ENCODE peak calls at places on chromosomes 13 and 19, in eight cellular contexts. Z, D, T, B, G, R, K and A are unnamed samples.

GRCh38 chr19:14127176-14127575 is 9.2 kb downstream of the ASF1B start:
- DNase-seq in K (no peak), Z (no peak), G (no peak), B (no peak), R (no peak), D (no peak), T (no peak), A (no peak)

GRCh38 chr13:109782823-109783411 is 3.5 kb downstream of the IRS2 start:
- DNase-seq in Z (no peak), R (no peak), D (no peak), T (no peak), K (no peak), G (no peak), B (no peak), A (no peak)

GRCh38 chr19:16571283-16571682 is 932 bp downstream of the SLC35E1 start:
- DNase-seq in R (peak; percentile 56), T (peak; percentile 48), K (no peak), D (no peak), B (no peak), Z (peak; percentile 47), G (no peak), A (no peak)

GRCh38 chr19:34067861-34068271 is 104.4 kb upstream of the LSM14A start:
- DNase-seq in K (no peak), R (peak; percentile 23), D (no peak), B (no peak), T (peak; percentile 9), Z (no peak), G (peak; percentile 11), A (no peak)

GRCh38 chr19:8361921-8362793 is 1.8 kb upstream of the ANGPTL4 start:
- DNase-seq in T (peak; percentile 99), G (peak; percentile 98), K (peak; percentile 83), Z (no peak), D (no peak), R (peak; percentile 96), B (no peak), A (peak; percentile 99)

GRCh38 chr19:1855828-1856255 is 7.5 kb downstream of the KLF16 start:
- DNase-seq in Z (no peak), B (peak; percentile 65), D (no peak), T (no peak), G (no peak), R (no peak), K (no peak), A (no peak)

GRCh38 chr13:57612568-57612967 is 19.0 kb upstream of the PCDH17 start:
- DNase-seq in B (no peak), T (no peak), G (no peak), K (no peak), R (no peak), Z (no peak), D (no peak), A (no peak)

GRCh38 chr19:47035127-47035494 is 13.3 kb downstream of the TMEM160 start:
- DNase-seq in G (no peak), Z (no peak), K (no peak), R (peak; percentile 19), D (peak; percentile 59), T (no peak), B (peak; percentile 82), A (no peak)

GRCh38 chr13:38990693-38991092 is at the start of gene STOML3:
- DNase-seq in R (no peak), T (peak; percentile 10), K (no peak), B (no peak), D (peak; percentile 57), Z (no peak), G (no peak), A (no peak)

GRCh38 chr19:1221904-1222255 is 15.9 kb downstream of the CBARP start:
- DNase-seq in G (no peak), R (no peak), B (no peak), Z (no peak), D (no peak), K (no peak), T (no peak), A (no peak)

GRCh38 chr19:3362217-3362907 is 4.0 kb upstream of the NFIC start:
- DNase-seq in Z (no peak), B (no peak), T (no peak), G (no peak), K (no peak), D (no peak), R (no peak), A (no peak)

GRCh38 chr13:32010137-32010536 is 21.4 kb upstream of the FRY start:
- DNase-seq in R (peak; percentile 20), D (no peak), Z (no peak), K (no peak), B (no peak), T (peak; percentile 33), G (peak; percentile 25), A (no peak)

GRCh38 chr13:98885605-98886004 is 92.3 kb downstream of the DOCK9 start:
- DNase-seq in B (no peak), K (no peak), Z (no peak), R (no peak), D (no peak), T (no peak), G (no peak), A (no peak)

GRCh38 chr13:44050450-44051063 is 170.9 kb downstream of the LACC1 start:
- DNase-seq in G (peak; percentile 42), D (no peak), T (peak; percentile 66), R (no peak), K (no peak), Z (no peak), B (no peak), A (peak; percentile 51)

GRCh38 chr19:2391118-2391725 is 31.2 kb downstream of the TMPRSS9 start:
- DNase-seq in K (peak; percentile 65), T (peak; percentile 87), B (peak; percentile 60), R (peak; percentile 61), Z (peak; percentile 51), G (peak; percentile 58), D (peak; percentile 68), A (peak; percentile 69)

GRCh38 chr13:36086117-36086516 is 45.1 kb downstream of the DCLK1 start:
- DNase-seq in K (no peak), R (no peak), T (no peak), B (peak; percentile 73), G (no peak), Z (no peak), D (peak; percentile 51), A (no peak)

GRCh38 chr19:14550201-14550754 is 20.9 kb downstream of the TECR start:
- DNase-seq in K (no peak), G (no peak), D (no peak), B (no peak), T (no peak), R (peak; percentile 44), Z (no peak), A (peak; percentile 72)

GRCh38 chr19:41977916-41978315 is 16.1 kb downstream of the ATP1A3 start:
- DNase-seq in B (no peak), R (no peak), D (no peak), Z (no peak), G (no peak), T (no peak), K (no peak), A (no peak)

GRCh38 chr19:13072206-13072898 is 30.3 kb downstream of the LYL1 start:
- DNase-seq in Z (no peak), K (no peak), D (no peak), G (no peak), T (no peak), R (no peak), B (no peak), A (no peak)

DNA sequence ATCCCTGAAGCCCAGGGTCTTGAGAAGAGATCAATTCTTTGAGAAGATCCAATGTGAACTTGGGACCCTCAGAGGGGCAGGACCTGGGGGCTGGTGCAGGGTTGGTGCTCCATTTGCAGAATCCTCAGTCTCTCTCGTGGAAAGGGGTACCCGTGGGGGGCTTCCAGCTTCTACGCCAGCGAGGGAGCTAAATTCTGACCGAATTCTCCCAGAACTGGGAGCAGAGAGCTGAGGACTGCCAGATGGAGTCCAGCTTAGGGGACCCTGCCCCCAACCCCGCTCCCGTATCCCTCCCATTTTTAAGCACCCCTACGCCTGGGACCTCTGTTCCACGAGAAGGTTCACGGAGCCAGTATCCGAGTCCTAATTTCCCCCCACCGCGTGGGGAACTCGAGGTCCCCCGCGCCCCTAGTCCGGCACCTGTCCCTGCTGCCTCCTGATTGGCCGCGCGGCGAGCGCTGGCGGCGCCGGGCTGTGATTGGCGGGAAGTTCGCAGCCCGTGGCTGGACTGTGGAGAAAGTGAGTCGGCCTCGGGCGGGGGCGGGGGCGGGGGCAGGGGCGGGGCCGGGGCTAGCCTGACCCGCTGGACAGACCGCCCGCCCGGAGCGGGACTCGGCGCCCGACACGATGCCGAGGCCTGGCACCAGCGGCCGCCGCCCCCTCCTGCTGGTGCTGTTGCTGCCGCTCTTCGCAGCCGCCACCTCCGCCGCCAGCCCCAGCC is 4.4 kb upstream of the LTBP4 start:
- DNase-seq in B (peak; percentile 89), G (no peak), T (peak; percentile 63), R (peak; percentile 60), D (no peak), K (no peak), Z (no peak), A (no peak)
- H3K4me3 ChIP-seq in B (no peak overlapping the region), G (peak overlapping the region; percentile 50), T (no peak overlapping the region), R (peak overlapping the region; percentile 44), D (no peak overlapping the region), K (peak overlapping the region; percentile 55), Z (no peak overlapping the region), A (peak overlapping the region; percentile 4)

GRCh38 chr19:4539169-4539696 is 603 bp downstream of the LRG1 start:
- DNase-seq in K (no peak), R (no peak), T (no peak), Z (no peak), D (no peak), G (no peak), B (no peak), A (no peak)
- H3K4me3 ChIP-seq in K (no peak overlapping the region), R (no peak overlapping the region), T (no peak overlapping the region), Z (no peak overlapping the region), D (no peak overlapping the region), G (no peak overlapping the region), B (no peak overlapping the region), A (no peak overlapping the region)

GRCh38 chr19:45615795-45616708 is 14.0 kb upstream of the GPR4 start:
- DNase-seq in R (peak; percentile 79), G (peak; percentile 59), T (peak; percentile 90), B (peak; percentile 100), Z (peak; percentile 66), D (peak; percentile 100), K (peak; percentile 88), A (peak; percentile 75)
- H3K4me3 ChIP-seq in R (no peak overlapping the region), G (peak overlapping the region; percentile 15), T (no peak overlapping the region), B (peak overlapping the region; percentile 82), Z (no peak overlapping the region), D (peak overlapping the region; percentile 45), K (no peak overlapping the region), A (no peak overlapping the region)

GRCh38 chr13:51175639-51176038 is 46.6 kb upstream of the FAM124A start:
- DNase-seq in Z (no peak), T (no peak), D (no peak), B (no peak), K (no peak), G (no peak), R (no peak), A (no peak)

GRCh38 chr13:51178456-51179074 is 43.6 kb upstream of the FAM124A start:
- DNase-seq in G (no peak), R (no peak), T (no peak), B (no peak), Z (no peak), K (no peak), D (no peak), A (no peak)

GRCh38 chr13:51179432-51179971 is 42.7 kb upstream of the FAM124A start:
- DNase-seq in D (no peak), B (no peak), G (no peak), T (no peak), Z (no peak), K (no peak), R (no peak), A (no peak)

GRCh38 chr13:51177188-51177587 is 45.0 kb upstream of the FAM124A start:
- DNase-seq in B (no peak), D (no peak), R (no peak), G (no peak), K (no peak), Z (no peak), T (no peak), A (no peak)

GRCh38 chr13:51175001-51175400 is 47.2 kb upstream of the FAM124A start:
- DNase-seq in R (no peak), G (no peak), K (no peak), T (no peak), D (peak; percentile 61), B (peak; percentile 72), Z (no peak), A (no peak)
- H3K4me3 ChIP-seq in R (no peak overlapping the region), G (no peak overlapping the region), K (no peak overlapping the region), T (no peak overlapping the region), D (no peak overlapping the region), B (peak overlapping the region; percentile 66), Z (no peak overlapping the region), A (no peak overlapping the region)